ENCODE peak calls at places on chromosomes 6 and 20, in ten cellular contexts. C, Z, F, S, P, R, V, X, N and A are unnamed samples. For H3K4me1, the result is how much of the 10 kb centered on the place peaks cover.

GRCh38 chr6:9131616-9132015 is 696.3 kb upstream of the SLC35B3 start:
- DNase-seq in N (no peak), C (peak), X (no peak), Z (peak), R (peak), S (no peak), F (peak), P (no peak), V (no peak), A (no peak)

GRCh38 chr6:21522773-21523490 is 70.6 kb upstream of the SOX4 start:
- DNase-seq in N (no peak), S (no peak), R (no peak), Z (no peak), C (no peak), P (no peak), F (no peak), V (no peak), X (no peak), A (no peak)

GRCh38 chr6:69816569-69816968 is 19.8 kb upstream of the LMBRD1 start:
- DNase-seq in X (no peak), P (no peak), R (peak), N (no peak), C (no peak), S (peak), F (no peak), V (no peak), Z (no peak), A (no peak)

GRCh38 chr20:8844179-8844578 is 224.7 kb upstream of the PLCB4 start:
- DNase-seq in R (no peak), Z (no peak), V (no peak), P (no peak), F (no peak), N (no peak), C (no peak), S (no peak), X (no peak), A (no peak)

GRCh38 chr6:137697267-137697938 is 169.7 kb upstream of the TNFAIP3 start:
- DNase-seq in X (peak), V (no peak), Z (peak), N (no peak), F (peak), P (no peak), S (no peak), C (peak), R (peak), A (no peak)

GRCh38 chr6:40997256-40997957 is 41.6 kb downstream of the UNC5CL start:
- DNase-seq in P (no peak), F (peak), S (no peak), V (no peak), X (peak), C (peak), Z (no peak), N (no peak), R (no peak), A (no peak)

GRCh38 chr20:46357030-46357514 is 48.8 kb upstream of the CDH22 start:
- DNase-seq in N (no peak), R (no peak), X (no peak), C (no peak), P (no peak), F (no peak), V (peak), Z (no peak), S (no peak), A (no peak)

GRCh38 chr20:5353624-5354496 is 37.1 kb upstream of the PROKR2 start:
- DNase-seq in P (no peak), S (no peak), Z (no peak), X (no peak), F (no peak), N (no peak), C (peak), R (no peak), V (no peak), A (no peak)

GRCh38 chr6:128882991-128883571 is at the start of gene LAMA2:
- DNase-seq in R (peak), X (peak), Z (no peak), V (peak), N (no peak), F (peak), S (no peak), C (peak), P (no peak), A (peak)

GRCh38 chr20:32312718-32313424 is 35.4 kb downstream of the KIF3B start:
- DNase-seq in S (no peak), N (no peak), Z (no peak), V (no peak), R (peak), C (no peak), P (peak), F (no peak), X (no peak), A (no peak)

GRCh38 chr6:166419268-166419667 is 36.5 kb upstream of the MPC1 start:
- DNase-seq in S (peak), P (no peak), R (peak), C (no peak), X (no peak), V (no peak), N (no peak), F (peak), Z (peak), A (no peak)

GRCh38 chr20:11777861-11778570 is 139.7 kb upstream of the BTBD3 start:
- DNase-seq in Z (no peak), R (no peak), N (no peak), F (peak), S (no peak), C (no peak), P (no peak), X (peak), V (no peak), A (no peak)

GRCh38 chr6:80143312-80143960 is 37.0 kb downstream of the BCKDHB start:
- DNase-seq in R (peak), P (peak), X (peak), V (peak), Z (no peak), C (peak), S (no peak), N (no peak), F (peak), A (peak)

GRCh38 chr20:64041040-64041780 is 5.2 kb downstream of the C20orf204 start:
- DNase-seq in R (no peak), F (no peak), N (no peak), P (no peak), S (no peak), X (no peak), C (no peak), V (no peak), Z (no peak), A (no peak)

GRCh38 chr20:21099653-21100589 is 6.2 kb downstream of the LINC00237 start:
- DNase-seq in P (no peak), R (peak), C (peak), N (no peak), X (peak), Z (peak), F (no peak), V (peak), S (peak), A (no peak)

GRCh38 chr6:21508753-21509152 is 84.8 kb upstream of the SOX4 start:
- DNase-seq in C (no peak), N (no peak), Z (no peak), R (no peak), P (no peak), S (no peak), V (no peak), F (no peak), X (no peak), A (no peak)

GRCh38 chr20:57896017-57896416 is 186.2 kb upstream of the PMEPA1 start:
- DNase-seq in P (peak), V (no peak), R (no peak), C (no peak), X (no peak), N (no peak), F (no peak), Z (no peak), S (no peak), A (no peak)

GRCh38 chr6:168863467-168863866 is 390.2 kb downstream of the THBS2 start:
- DNase-seq in S (no peak), Z (no peak), C (no peak), R (no peak), V (no peak), N (no peak), F (no peak), P (no peak), X (no peak), A (no peak)

GRCh38 chr6:4381379-4381778 is 246.0 kb upstream of the ECI2 start:
- DNase-seq in C (no peak), F (peak), S (no peak), X (no peak), N (no peak), Z (no peak), P (no peak), R (no peak), V (no peak), A (no peak)

GRCh38 chr6:31053873-31054272 is 43.6 kb downstream of the MUC22 start:
- DNase-seq in C (no peak), R (no peak), X (no peak), V (peak), F (no peak), N (no peak), Z (no peak), S (no peak), P (no peak), A (no peak)

GRCh38 chr6:44395501-44395900 is 8.0 kb downstream of the CDC5L start:
- DNase-seq in Z (no peak), P (no peak), R (no peak), C (no peak), X (no peak), F (no peak), V (no peak), N (no peak), S (no peak), A (no peak)

GRCh38 chr6:130513770-130514169 is 148.0 kb downstream of the TMEM200A start:
- DNase-seq in R (peak), Z (peak), P (no peak), N (no peak), V (no peak), X (peak), F (peak), C (no peak), S (peak), A (no peak)

GRCh38 chr6:128841518-128841917 is 41.4 kb upstream of the LAMA2 start:
- DNase-seq in C (no peak), F (no peak), N (no peak), X (no peak), R (no peak), S (no peak), P (no peak), Z (no peak), V (no peak), A (no peak)

GRCh38 chr6:151647871-151648639 is 154.2 kb downstream of the CCDC170 start:
- DNase-seq in P (no peak), V (no peak), N (no peak), X (no peak), S (peak), R (no peak), Z (no peak), F (no peak), C (peak), A (no peak)

GRCh38 chr6:134074151-134074712 is 21.8 kb upstream of the SLC2A12 start:
- DNase-seq in R (no peak), P (no peak), V (no peak), N (no peak), C (no peak), Z (no peak), S (no peak), X (no peak), F (no peak), A (no peak)

GRCh38 chr6:116451916-116452315 is 9.3 kb upstream of the CALHM6 start:
- DNase-seq in X (no peak), F (no peak), P (no peak), Z (no peak), N (no peak), C (no peak), V (no peak), R (no peak), S (no peak), A (no peak)

GRCh38 chr20:40532103-40532502 is 156.9 kb downstream of the MAFB start:
- DNase-seq in C (no peak), Z (peak), V (no peak), X (no peak), S (peak), P (no peak), R (no peak), N (no peak), F (peak), A (no peak)

GRCh38 chr6:140475086-140475485 is 1100.6 kb upstream of the CITED2 start:
- DNase-seq in X (no peak), R (no peak), P (no peak), N (no peak), V (no peak), S (no peak), C (no peak), F (no peak), Z (no peak), A (no peak)

GRCh38 chr20:20462185-20462584 is 94.3 kb downstream of the INSM1 start:
- DNase-seq in N (no peak), R (no peak), V (no peak), X (no peak), S (no peak), F (no peak), Z (no peak), P (no peak), C (no peak), A (no peak)

GRCh38 chr6:107533415-107534059 is 43.6 kb downstream of the SOBP start:
- DNase-seq in N (no peak), Z (no peak), P (no peak), V (no peak), R (no peak), C (no peak), X (no peak), F (no peak), S (no peak), A (no peak)

GRCh38 chr6:56851541-56852248 is 103.2 kb upstream of the BEND6 start:
- DNase-seq in Z (peak), X (peak), N (no peak), R (peak), V (no peak), C (peak), P (no peak), S (peak), F (peak), A (no peak)

GRCh38 chr6:127608554-127609270 is 31.7 kb downstream of the C6orf58 start:
- DNase-seq in R (no peak), S (no peak), P (no peak), Z (no peak), X (no peak), V (no peak), C (no peak), F (no peak), N (no peak), A (no peak)

GRCh38 chr6:111482959-111483735 is at the start of gene REV3L:
- DNase-seq in C (peak), Z (peak), N (peak), P (peak), X (peak), S (peak), V (peak), R (peak), F (peak), A (peak)

GRCh38 chr6:111483736-111484654 is 977 bp upstream of the REV3L start:
- DNase-seq in S (peak), Z (peak), N (peak), R (peak), X (peak), C (peak), V (peak), F (peak), P (peak), A (peak)

GRCh38 chr6:111481836-111482235 is 1.2 kb downstream of the REV3L start:
- DNase-seq in S (no peak), P (no peak), N (no peak), C (no peak), X (no peak), Z (no peak), V (no peak), F (peak), R (no peak), A (no peak)

GRCh38 chr6:111480988-111481830 is 1.8 kb downstream of the REV3L start:
- DNase-seq in X (no peak), F (peak), V (no peak), S (peak), R (no peak), C (no peak), Z (no peak), N (no peak), P (no peak), A (no peak)

GRCh38 chr6:111482236-111482958 is 621 bp downstream of the REV3L start:
- DNase-seq in V (peak), Z (peak), R (peak), C (peak), P (peak), N (no peak), X (peak), F (no peak), S (peak), A (peak)
- H3K4me1 ChIP-seq in V (under half), Z (under half), R (under half), C (under half), P (under half), N (under half), X (under half), F (under half), S (half or more), A (under half)

DNA sequence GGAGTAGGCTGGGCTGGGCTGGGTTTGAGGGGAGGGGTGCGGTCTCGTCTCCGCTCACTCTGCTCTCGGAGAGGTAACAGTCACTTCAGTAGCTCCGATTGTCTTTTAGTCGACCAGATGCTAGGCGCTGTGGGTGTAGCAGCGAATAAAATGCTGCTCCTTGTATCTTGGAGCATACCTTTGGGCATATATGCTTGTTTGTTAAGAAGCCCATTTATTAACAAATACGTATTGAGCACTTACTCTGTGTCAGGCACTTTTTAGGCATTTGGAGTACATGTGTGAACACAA is 548 bp downstream of the ACTR5 start:
- DNase-seq in V (no peak), R (no peak), N (no peak), C (no peak), X (no peak), F (no peak), S (no peak), Z (peak), P (no peak), A (no peak)
- H3K27ac ChIP-seq in V (peak), R (peak), N (peak), C (peak), X (no peak), F (peak), S (peak), Z (peak), P (peak), A (peak)

GRCh38 chr6:14084388-14084787 is 33.2 kb upstream of the CD83 start:
- DNase-seq in V (no peak), N (no peak), S (no peak), R (no peak), Z (no peak), C (no peak), X (no peak), F (no peak), P (no peak), A (no peak)
- H3K4me1 ChIP-seq in V (under half), N (under half), S (under half), R (under half), Z (under half), C (under half), X (under half), F (under half), P (under half), A (under half)

DNA sequence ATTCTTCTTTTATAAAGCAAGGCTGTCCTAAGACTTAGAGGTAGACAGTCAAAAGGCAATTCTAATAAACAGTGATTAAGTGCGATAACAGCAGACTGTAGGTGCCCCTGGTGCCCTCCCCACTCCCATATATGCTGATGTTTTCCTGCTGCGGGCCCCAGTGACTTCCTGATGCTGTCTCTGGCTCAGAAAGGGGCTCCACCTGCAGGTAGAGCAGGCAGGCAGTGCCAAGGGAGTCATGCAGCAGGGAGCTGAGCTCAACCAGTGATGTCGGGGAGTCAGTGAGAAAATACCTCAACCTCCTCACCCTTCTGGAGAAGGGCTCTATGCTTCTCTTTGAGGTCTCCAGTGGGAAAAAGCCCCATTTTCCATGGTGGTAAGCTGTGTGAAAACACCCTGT is 126.7 kb upstream of the SSTR4 start:
- DNase-seq in Z (no peak), N (no peak), R (no peak), F (no peak), C (no peak), P (no peak), V (no peak), S (no peak), X (no peak), A (no peak)
- H3K27ac ChIP-seq in Z (no peak), N (no peak), R (no peak), F (no peak), C (no peak), P (no peak), V (no peak), S (no peak), X (no peak), A (no peak)

DNA sequence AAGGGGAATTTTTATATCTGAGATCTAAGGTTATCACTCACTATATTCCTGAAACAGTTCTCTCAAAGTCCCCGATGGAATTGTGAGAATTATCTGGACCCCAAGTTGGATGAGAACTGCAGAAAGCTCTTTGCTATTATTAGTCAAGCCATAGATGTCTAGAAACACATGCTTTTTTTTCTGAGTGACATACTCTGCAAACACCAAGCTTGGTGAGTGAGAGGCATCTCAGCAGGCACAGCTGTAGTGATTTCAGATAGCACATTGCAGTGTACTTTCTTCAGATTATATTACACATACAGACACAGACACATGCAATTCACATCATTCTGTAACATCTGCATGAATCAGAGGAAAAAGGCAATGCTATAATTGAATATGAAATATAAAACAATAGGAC is 111.1 kb upstream of the UFL1 start:
- DNase-seq in S (no peak), C (no peak), R (no peak), V (no peak), Z (no peak), X (no peak), P (no peak), F (no peak), N (no peak), A (no peak)
- H3K4me1 ChIP-seq in S (under half), C (under half), R (under half), V (under half), Z (under half), X (under half), P (under half), F (under half), N (under half), A (under half)

DNA sequence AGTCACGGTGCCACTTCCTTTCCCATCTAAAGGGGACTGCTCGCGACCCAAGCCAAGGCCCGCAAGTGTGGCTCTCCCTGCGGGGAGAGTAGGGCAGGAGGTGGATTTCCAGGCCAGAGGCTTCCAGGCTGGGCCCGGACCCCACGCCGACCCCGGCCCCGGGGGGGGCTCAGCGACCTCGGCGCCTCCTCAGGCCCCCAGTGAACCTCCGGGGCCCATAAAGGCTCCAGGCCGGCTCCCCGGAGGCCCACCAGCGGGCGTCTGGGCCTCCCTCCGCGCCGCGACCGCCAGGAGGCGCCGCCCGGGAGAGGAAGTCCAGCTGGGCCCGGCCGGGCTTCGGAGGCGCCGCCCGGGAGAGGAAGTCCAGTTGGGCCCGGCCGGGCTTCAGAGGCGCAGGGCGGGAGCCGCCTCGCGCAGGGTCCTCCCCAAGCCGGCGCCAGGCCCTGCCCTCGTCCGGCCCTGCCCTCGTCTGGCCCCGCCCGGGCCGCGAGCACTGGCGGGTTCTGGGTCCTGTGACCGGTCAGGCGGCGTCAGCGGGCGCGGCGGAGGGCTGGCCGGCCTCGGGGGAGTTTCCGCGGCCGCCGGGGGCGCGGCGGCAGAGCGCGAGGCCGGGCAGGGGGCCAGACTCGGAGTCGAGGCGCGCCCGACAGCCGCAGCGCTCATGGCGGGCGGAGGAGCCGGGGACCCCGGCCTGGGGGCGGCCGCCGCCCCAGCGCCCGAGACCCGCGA is at the start of gene RAB32:
- DNase-seq in R (peak), Z (peak), F (peak), C (peak), X (peak), P (peak), V (peak), N (peak), S (no peak), A (peak)
- H3K27ac ChIP-seq in R (peak), Z (no peak), F (peak), C (peak), X (peak), P (peak), V (peak), N (peak), S (no peak), A (peak)